ENCODE peak calls at places on chromosomes 4 and X, in seven cellular contexts. Y is fibroblast of lung, M is K562, C is H1, H is SK-N-SH, Q is GM23338, N is left lung. B is an unnamed sample.
A peak's percentile ranks its signal among the peaks of the same experiment; 100 is the strongest.

GRCh38 chr4:100742045-100742444 is 224.2 kb upstream of the EMCN start:
- DNase-seq in M (peak; percentile 1), Q (peak; percentile 50), N (no peak), Y (peak; percentile 17), C (no peak), H (peak; percentile 5), B (peak; percentile 23)

GRCh38 chr4:114161809-114162208 is 182.4 kb upstream of the ARSJ start:
- DNase-seq in Q (peak; percentile 25), H (peak; percentile 26), N (no peak), C (no peak), M (no peak), Y (no peak), B (no peak)

GRCh38 chr4:95957054-95957453 is 117.2 kb downstream of the PDHA2 start:
- DNase-seq in N (no peak), Q (no peak), C (no peak), Y (no peak), M (no peak), H (no peak), B (no peak)

GRCh38 chrX:129759576-129760061 is 20.1 kb upstream of the SASH3 start:
- DNase-seq in Q (peak; percentile 2), N (peak; percentile 72), C (no peak), M (peak; percentile 62), H (no peak), Y (peak; percentile 88), B (peak; percentile 60)

GRCh38 chr4:173752610-173753009 is 222.6 kb upstream of the HAND2 start:
- DNase-seq in N (no peak), Y (no peak), Q (peak; percentile 92), H (no peak), C (peak; percentile 44), M (peak; percentile 74), B (peak; percentile 38)

GRCh38 chr4:114041117-114041475 is 61.6 kb upstream of the ARSJ start:
- DNase-seq in H (no peak), C (no peak), Q (no peak), Y (peak; percentile 20), M (no peak), N (no peak), B (peak; percentile 74)

GRCh38 chrX:15447985-15448639 is 45.0 kb downstream of the PIR start:
- DNase-seq in N (no peak), H (no peak), M (no peak), Q (no peak), C (no peak), Y (no peak), B (no peak)

GRCh38 chrX:39819921-39820849 is 277.6 kb downstream of the BCOR start:
- DNase-seq in Q (peak; percentile 36), Y (no peak), M (no peak), C (no peak), N (no peak), H (peak; percentile 72), B (peak; percentile 12)

GRCh38 chrX:85243155-85243554 is 424 bp downstream of the SATL1 start:
- DNase-seq in H (peak; percentile 18), M (peak; percentile 3), C (no peak), Y (peak; percentile 0), N (no peak), Q (no peak), B (no peak)

GRCh38 chrX:103405009-103405333 is 28.6 kb downstream of the BEX3 start:
- DNase-seq in C (no peak), M (peak; percentile 17), N (no peak), Q (no peak), H (no peak), Y (no peak), B (no peak)

GRCh38 chrX:16368696-16369095 is 201.4 kb downstream of the MAGEB17 start:
- DNase-seq in M (no peak), Y (no peak), H (no peak), N (no peak), C (no peak), Q (no peak), B (no peak)

GRCh38 chrX:143455045-143455444 is 62.2 kb downstream of the SPANXN3 start:
- DNase-seq in Y (no peak), H (no peak), M (no peak), C (no peak), N (no peak), Q (no peak), B (peak; percentile 3)

GRCh38 chrX:41984628-41985027 is 61.3 kb upstream of the CASK start:
- DNase-seq in N (no peak), Y (no peak), M (no peak), Q (no peak), C (no peak), H (no peak), B (no peak)

GRCh38 chrX:102599950-102600579 is 750 bp downstream of the ARMCX5 start:
- DNase-seq in H (no peak), N (no peak), C (no peak), Y (peak; percentile 54), M (peak; percentile 4), Q (peak; percentile 0), B (no peak)

GRCh38 chr4:10114147-10114546 is 2.5 kb downstream of the WDR1 start:
- DNase-seq in H (no peak), Q (no peak), N (no peak), M (no peak), C (no peak), Y (no peak), B (no peak)

GRCh38 chr4:8267077-8267476 is 2.5 kb upstream of the HTRA3 start:
- DNase-seq in C (peak; percentile 54), N (peak; percentile 73), M (peak; percentile 71), H (peak; percentile 73), Y (peak; percentile 55), Q (peak; percentile 87), B (peak; percentile 79)

GRCh38 chr4:40212674-40213504 is 16.1 kb downstream of the RHOH start:
- DNase-seq in N (no peak), M (no peak), Q (no peak), H (no peak), Y (peak; percentile 31), C (no peak), B (no peak)

GRCh38 chr4:144654161-144654560 is 8.2 kb downstream of the HHIP start:
- DNase-seq in H (no peak), Y (no peak), N (no peak), Q (no peak), M (no peak), C (no peak), B (peak; percentile 36)

GRCh38 chr4:121822796-121823504 is 733 bp downstream of the CCNA2 start:
- DNase-seq in C (no peak), H (peak; percentile 54), Q (peak; percentile 40), Y (peak; percentile 24), N (peak; percentile 35), M (peak; percentile 84), B (peak; percentile 81)

GRCh38 chr4:6391186-6391851 is 81.1 kb downstream of the PPP2R2C start:
- DNase-seq in M (no peak), Q (no peak), N (no peak), H (no peak), Y (no peak), C (no peak), B (no peak)

GRCh38 chr4:6002926-6003325 is 15.3 kb downstream of the C4orf50 start:
- DNase-seq in H (no peak), Y (no peak), N (no peak), Q (no peak), C (no peak), M (no peak), B (no peak)

GRCh38 chr4:40916880-40917279 is 167.1 kb downstream of the NSUN7 start:
- DNase-seq in Q (peak; percentile 79), M (peak; percentile 68), N (peak; percentile 61), H (no peak), C (peak; percentile 27), Y (no peak), B (peak; percentile 45)

GRCh38 chrX:146449243-146449642 is 360.3 kb upstream of the CXorf51B start:
- DNase-seq in C (no peak), H (no peak), Y (no peak), N (no peak), Q (no peak), M (no peak), B (no peak)

GRCh38 chr4:64715741-64716140 is 306.5 kb upstream of the TECRL start:
- DNase-seq in N (no peak), M (no peak), C (no peak), Q (no peak), Y (no peak), H (no peak), B (no peak)

GRCh38 chr4:75555294-75556164 is at the start of gene ODAPH:
- DNase-seq in C (no peak), N (no peak), Y (no peak), H (no peak), Q (peak; percentile 15), M (peak; percentile 25), B (peak; percentile 22)

GRCh38 chrX:2632533-2633504 is 58.3 kb upstream of the CD99 start:
- DNase-seq in N (no peak), Q (no peak), Y (no peak), H (no peak), M (peak; percentile 3), C (no peak), B (peak; percentile 25)
- H3K4me3 ChIP-seq in N (no peak overlapping the region), Q (no peak overlapping the region), Y (no peak overlapping the region), H (no peak overlapping the region), M (no peak overlapping the region), C (no peak overlapping the region), B (no peak overlapping the region)

DNA sequence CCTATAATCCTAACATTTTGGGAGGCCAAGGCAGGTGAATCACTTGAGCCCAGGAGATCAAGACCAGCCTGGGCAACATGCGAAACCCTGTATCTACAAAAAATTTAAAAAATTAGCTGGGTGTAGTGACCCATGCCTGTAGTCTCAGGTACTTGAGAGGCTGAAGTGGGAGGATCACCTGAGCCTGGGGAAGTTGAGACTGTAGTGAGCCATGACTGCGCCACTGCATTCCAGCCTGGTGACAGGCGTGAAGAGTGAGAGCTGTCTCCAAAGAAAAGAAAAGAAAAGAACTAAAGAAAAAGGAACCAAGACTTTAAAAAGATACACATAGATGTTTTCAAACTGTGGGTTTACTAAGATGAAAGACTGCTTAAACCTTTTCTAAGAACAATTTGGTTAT is 129.0 kb downstream of the SPCS3 start:
- DNase-seq in C (no peak), Q (peak; percentile 19), M (no peak), Y (no peak), H (no peak), N (no peak), B (no peak)
- H3K4me3 ChIP-seq in C (no peak overlapping the region), Q (no peak overlapping the region), M (no peak overlapping the region), Y (no peak overlapping the region), H (no peak overlapping the region), N (no peak overlapping the region), B (no peak overlapping the region)

DNA sequence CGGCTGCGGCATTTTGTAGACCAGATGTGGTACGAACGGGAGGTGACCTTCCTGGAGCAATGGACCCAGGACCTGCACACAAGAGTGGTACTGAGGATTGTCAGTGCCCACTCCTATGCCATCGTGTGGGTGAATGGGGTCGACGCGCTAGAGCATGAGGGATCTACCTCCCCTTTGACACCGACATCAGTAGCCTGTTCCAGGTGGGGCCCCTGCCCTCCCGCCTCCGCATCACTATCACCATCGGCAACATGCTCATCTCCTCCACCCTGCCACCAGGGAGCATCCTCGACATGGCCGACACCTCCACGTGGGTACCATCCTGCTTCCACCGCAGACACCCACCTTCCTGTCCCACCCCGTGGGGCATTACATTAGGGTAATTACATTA is 46.2 kb downstream of the SMARCA5 start:
- DNase-seq in C (no peak), Q (peak; percentile 49), N (no peak), Y (no peak), M (no peak), H (peak; percentile 53), B (no peak)
- H3K4me3 ChIP-seq in C (peak overlapping the region; percentile 43), Q (peak overlapping the region; percentile 54), N (peak overlapping the region; percentile 42), Y (peak overlapping the region; percentile 49), M (no peak overlapping the region), H (peak overlapping the region; percentile 51), B (no peak overlapping the region)

DNA sequence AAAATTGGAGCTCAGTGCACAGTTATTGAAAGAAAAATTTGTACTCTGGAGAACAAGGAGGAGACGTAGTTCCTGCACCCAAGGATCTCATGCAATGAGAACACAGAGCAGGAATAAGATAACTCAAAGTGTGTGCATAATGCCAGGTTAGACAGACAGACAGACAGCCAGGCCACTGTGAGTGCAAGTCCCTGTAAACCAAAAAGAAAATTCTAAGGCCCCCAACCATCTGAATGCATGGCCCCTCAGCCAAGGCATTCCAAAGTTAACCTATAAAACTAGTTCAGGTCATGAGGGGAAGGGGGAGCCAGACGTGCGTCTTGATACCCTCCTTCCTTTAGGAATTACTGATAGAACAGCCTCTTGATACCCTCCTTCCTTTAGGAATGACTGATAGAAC is 94.5 kb upstream of the ENPP6 start:
- DNase-seq in Y (no peak), M (no peak), C (no peak), Q (no peak), N (no peak), H (no peak), B (no peak)
- H3K4me3 ChIP-seq in Y (no peak overlapping the region), M (no peak overlapping the region), C (no peak overlapping the region), Q (no peak overlapping the region), N (no peak overlapping the region), H (no peak overlapping the region), B (no peak overlapping the region)